ENCODE peak calls at places on chromosomes 11 and 22, in four cellular contexts. U is stomach; A is CD8-positive, alpha-beta T cell; M is thyroid gland. O is an unnamed sample.

GRCh38 chr22:40050258-40050657 is 55.5 kb downstream of the FAM83F start:
- DNase-seq in M (no peak), U (no peak), A (no peak), O (no peak)

GRCh38 chr22:38420734-38421133 is 34.3 kb downstream of the KCNJ4 start:
- DNase-seq in A (no peak), U (no peak), M (no peak), O (no peak)

GRCh38 chr11:110857885-110858555 is 145.8 kb upstream of the ARHGAP20 start:
- DNase-seq in A (no peak), M (peak; percentile 30), U (peak; percentile 26), O (peak; percentile 13)

GRCh38 chr11:116927163-116927772 is 89.8 kb upstream of the APOA1 start:
- DNase-seq in M (no peak), U (no peak), A (peak; percentile 18), O (no peak)

GRCh38 chr11:69912161-69912910 is 93.1 kb upstream of the FGF3 start:
- DNase-seq in A (no peak), U (no peak), M (no peak), O (no peak)

GRCh38 chr11:44527476-44527875 is 38.0 kb upstream of the CD82 start:
- DNase-seq in A (no peak), M (no peak), U (no peak), O (no peak)

GRCh38 chr11:104738918-104739317 is 159.3 kb downstream of the CASP12 start:
- DNase-seq in A (no peak), M (no peak), U (no peak), O (no peak)

GRCh38 chr11:11841605-11842425 is at the start of gene USP47:
- DNase-seq in A (peak; percentile 91), M (peak; percentile 92), U (peak; percentile 92), O (peak; percentile 45)

GRCh38 chr11:3107608-3108182 is 50.5 kb upstream of the CARS1 start:
- DNase-seq in A (no peak), M (no peak), U (peak; percentile 23), O (no peak)

GRCh38 chr22:48799227-48799970 is 1028.3 kb downstream of the BRD1 start:
- DNase-seq in U (no peak), M (no peak), A (no peak), O (no peak)

GRCh38 chr22:45552580-45553332 is 50.1 kb downstream of the FBLN1 start:
- DNase-seq in A (no peak), U (peak; percentile 30), M (peak; percentile 53), O (peak; percentile 90)

GRCh38 chr11:13314676-13315394 is 37.2 kb downstream of the BMAL1 start:
- DNase-seq in U (no peak), A (no peak), M (no peak), O (no peak)

GRCh38 chr11:64620286-64620962 is 29.4 kb downstream of the SLC22A12 start:
- DNase-seq in M (peak; percentile 54), U (no peak), A (no peak), O (no peak)
- H3K27ac ChIP-seq in M (peak overlapping the region; percentile 81), U (peak overlapping the region; percentile 53), A (no peak overlapping the region), O (no peak overlapping the region)

GRCh38 chr11:64357904-64358535 is 942 bp upstream of the RPS6KA4 start:
- DNase-seq in M (no peak), A (no peak), U (peak; percentile 69), O (no peak)
- H3K4me3 ChIP-seq in M (no peak overlapping the region), A (peak overlapping the region; percentile 76), U (peak overlapping the region; percentile 88), O (peak overlapping the region; percentile 58)

DNA sequence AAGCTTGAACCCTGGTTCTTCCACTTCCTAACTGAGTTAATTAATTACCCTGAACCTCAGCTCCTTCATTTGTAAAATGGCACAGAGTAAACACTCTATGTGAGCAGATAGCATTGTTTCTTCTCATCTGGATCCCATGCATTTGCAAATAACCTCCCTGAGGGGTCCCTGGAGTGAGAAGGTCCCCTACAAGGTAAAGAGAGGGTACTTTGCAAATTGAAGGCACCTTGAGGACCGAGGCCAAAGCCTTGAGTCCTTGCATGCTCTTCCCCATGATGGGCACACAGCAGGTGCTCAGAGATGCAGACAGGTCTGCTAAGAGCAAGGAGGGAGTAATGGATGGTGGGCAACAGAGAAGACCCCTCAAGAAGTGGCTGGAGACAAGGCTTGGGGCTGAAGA is 33.2 kb downstream of the OTOG start:
- DNase-seq in U (peak; percentile 1), A (no peak), M (no peak), O (no peak)
- H3K27ac ChIP-seq in U (no peak overlapping the region), A (no peak overlapping the region), M (no peak overlapping the region), O (no peak overlapping the region)

GRCh38 chr11:95257596-95257995 is 26.6 kb upstream of the SESN3 start:
- DNase-seq in U (no peak), A (no peak), M (no peak), O (no peak)

GRCh38 chr11:95255523-95256165 is 24.6 kb upstream of the SESN3 start:
- DNase-seq in A (no peak), M (no peak), U (no peak), O (no peak)

GRCh38 chr11:95254139-95254704 is 23.2 kb upstream of the SESN3 start:
- DNase-seq in A (peak; percentile 65), U (peak; percentile 73), M (peak; percentile 88), O (peak; percentile 73)

GRCh38 chr11:95256204-95256819 is 25.3 kb upstream of the SESN3 start:
- DNase-seq in A (no peak), M (no peak), U (no peak), O (no peak)
- H3K4me3 ChIP-seq in A (no peak overlapping the region), M (no peak overlapping the region), U (no peak overlapping the region), O (no peak overlapping the region)

DNA sequence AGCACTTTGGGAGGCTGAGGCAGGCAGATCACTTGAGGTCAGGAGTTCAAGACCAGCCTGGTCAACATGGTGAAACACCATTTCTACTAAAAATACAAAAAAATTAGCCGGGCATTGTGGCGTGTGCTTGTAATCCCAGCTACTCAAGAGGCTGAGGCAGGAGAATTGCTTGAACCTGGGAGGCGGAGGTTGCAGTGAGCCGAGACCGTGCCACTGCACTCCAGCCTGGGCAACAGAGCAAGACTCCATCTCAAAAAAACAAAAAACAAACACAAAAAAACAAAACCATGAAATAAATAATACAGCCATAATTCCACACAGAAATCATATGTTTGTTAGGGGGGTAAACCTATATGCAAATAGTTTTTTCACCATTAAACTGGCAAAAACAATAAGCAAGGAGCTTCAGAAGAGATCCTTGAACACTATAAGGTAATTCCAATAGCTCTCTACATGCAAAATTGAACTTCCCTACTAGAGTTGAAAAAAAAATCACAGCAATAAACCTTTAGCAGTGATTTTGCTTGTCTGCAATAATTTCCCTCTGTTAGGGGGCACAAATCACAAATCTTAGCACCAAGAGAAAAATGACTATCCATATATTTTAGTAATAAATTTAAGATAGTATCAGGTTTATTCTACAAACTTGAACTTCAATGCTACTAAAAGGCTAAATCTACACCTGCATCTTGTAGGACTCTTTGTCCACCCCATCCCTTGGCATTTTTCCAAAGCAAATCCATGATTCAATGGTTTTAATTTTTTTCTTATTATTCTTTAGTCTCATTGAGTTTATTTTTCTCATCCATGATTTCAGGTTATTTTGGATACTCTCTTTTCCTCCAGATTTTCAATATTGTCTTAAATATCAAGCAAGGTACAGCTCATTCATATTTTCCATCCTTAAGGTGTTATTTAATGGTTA is 3.9 kb downstream of the CSTF3 start:
- DNase-seq in M (no peak), U (no peak), A (no peak), O (no peak)
- H3K27ac ChIP-seq in M (no peak overlapping the region), U (no peak overlapping the region), A (no peak overlapping the region), O (no peak overlapping the region)

O was measured in AG04450.